ENCODE peak calls at places on chromosome 5, in five cellular contexts. B is Daoy, M is RPMI7951, T is neuronal stem cell, V is omental fat pad. G is an unnamed sample.

GRCh38 chr5:57069115-57069835 is 104.6 kb upstream of the GPBP1 start:
- DNase-seq in B (no peak), M (no peak), T (no peak), V (no peak), G (no peak)

GRCh38 chr5:113526421-113526820 is 12.9 kb downstream of the YTHDC2 start:
- DNase-seq in B (no peak), M (no peak), T (peak; percentile 11), V (no peak), G (no peak)

GRCh38 chr5:124742983-124743533 is 3.4 kb downstream of the ZNF608 start:
- DNase-seq in B (peak; percentile 91), M (peak; percentile 86), T (no peak), V (no peak), G (no peak)

GRCh38 chr5:157388148-157388547 is 71.9 kb upstream of the NIPAL4 start:
- DNase-seq in B (no peak), M (no peak), T (no peak), V (no peak), G (no peak)

GRCh38 chr5:115542076-115542475 is 2.5 kb downstream of the FEM1C start:
- DNase-seq in B (no peak), M (no peak), T (no peak), V (no peak), G (no peak)

GRCh38 chr5:129664336-129664937 is 83.5 kb upstream of the MINAR2 start:
- DNase-seq in B (peak; percentile 9), M (no peak), T (no peak), V (peak; percentile 44), G (peak; percentile 11)

GRCh38 chr5:71865202-71865601 is 146.1 kb downstream of the CARTPT start:
- DNase-seq in B (peak; percentile 84), M (peak; percentile 77), T (no peak), V (no peak), G (no peak)

GRCh38 chr5:10387690-10388089 is 34.2 kb downstream of the MARCHF6 start:
- DNase-seq in B (no peak), M (peak; percentile 29), T (no peak), V (no peak), G (no peak)